ENCODE peak calls at places on chromosomes 12 and 14, in seven cellular contexts. One of them, this sample, is unnamed.

GRCh38 chr12:71948390-71948789 is 9.7 kb downstream of the TPH2 start:
- DNase-seq in GM20000: no peak
- DNase-seq in astrocyte of the cerebellum: no peak
- DNase-seq in thoracic aorta: no peak
- DNase-seq in bronchial epithelial cell: no peak
- DNase-seq in transverse colon: no peak
- DNase-seq in GM12865: no peak
- DNase-seq in this sample: no peak

GRCh38 chr12:67430708-67431335 is 161.7 kb downstream of the CAND1 start:
- DNase-seq in thoracic aorta: no peak
- DNase-seq in astrocyte of the cerebellum: no peak
- DNase-seq in transverse colon: no peak
- DNase-seq in GM12865: no peak
- DNase-seq in GM20000: no peak
- DNase-seq in bronchial epithelial cell: no peak
- DNase-seq in this sample: no peak

GRCh38 chr12:19129486-19130223 is at the start of gene PLEKHA5:
- DNase-seq in astrocyte of the cerebellum: no peak
- DNase-seq in transverse colon: peak
- DNase-seq in bronchial epithelial cell: no peak
- DNase-seq in GM12865: peak
- DNase-seq in thoracic aorta: peak
- DNase-seq in GM20000: peak
- DNase-seq in this sample: peak

GRCh38 chr12:122872815-122873361 is 23.0 kb downstream of the VPS37B start:
- DNase-seq in GM20000: no peak
- DNase-seq in bronchial epithelial cell: no peak
- DNase-seq in thoracic aorta: no peak
- DNase-seq in transverse colon: no peak
- DNase-seq in astrocyte of the cerebellum: no peak
- DNase-seq in GM12865: no peak
- DNase-seq in this sample: no peak

GRCh38 chr14:57869530-57870088 is 3.7 kb upstream of the SLC35F4 start:
- DNase-seq in transverse colon: no peak
- DNase-seq in GM20000: no peak
- DNase-seq in astrocyte of the cerebellum: no peak
- DNase-seq in thoracic aorta: no peak
- DNase-seq in bronchial epithelial cell: no peak
- DNase-seq in GM12865: no peak
- DNase-seq in this sample: no peak

GRCh38 chr12:121711925-121712461 is 559 bp upstream of the TMEM120B start:
- DNase-seq in transverse colon: peak
- DNase-seq in GM12865: peak
- DNase-seq in astrocyte of the cerebellum: no peak
- DNase-seq in thoracic aorta: no peak
- DNase-seq in bronchial epithelial cell: peak
- DNase-seq in GM20000: peak
- DNase-seq in this sample: no peak

GRCh38 chr12:47219243-47219642 is 139.5 kb upstream of the AMIGO2 start:
- DNase-seq in GM20000: no peak
- DNase-seq in transverse colon: no peak
- DNase-seq in thoracic aorta: no peak
- DNase-seq in astrocyte of the cerebellum: no peak
- DNase-seq in bronchial epithelial cell: peak
- DNase-seq in GM12865: no peak
- DNase-seq in this sample: peak

GRCh38 chr14:79730911-79731310 is 480.4 kb downstream of the DIO2 start:
- DNase-seq in astrocyte of the cerebellum: peak
- DNase-seq in bronchial epithelial cell: no peak
- DNase-seq in thoracic aorta: no peak
- DNase-seq in transverse colon: no peak
- DNase-seq in GM20000: no peak
- DNase-seq in GM12865: peak
- DNase-seq in this sample: no peak

GRCh38 chr12:76375939-76376338 is 27.7 kb upstream of the BBS10 start:
- DNase-seq in transverse colon: no peak
- DNase-seq in GM12865: no peak
- DNase-seq in thoracic aorta: no peak
- DNase-seq in astrocyte of the cerebellum: no peak
- DNase-seq in bronchial epithelial cell: no peak
- DNase-seq in GM20000: no peak
- DNase-seq in this sample: no peak

GRCh38 chr12:105331805-105332251 is 1.3 kb downstream of the C12orf75 start:
- DNase-seq in astrocyte of the cerebellum: no peak
- DNase-seq in GM20000: peak
- DNase-seq in bronchial epithelial cell: no peak
- DNase-seq in GM12865: peak
- DNase-seq in transverse colon: peak
- DNase-seq in thoracic aorta: no peak
- DNase-seq in this sample: peak

GRCh38 chr12:94429633-94430032 is 30.0 kb downstream of the CEP83 start:
- DNase-seq in bronchial epithelial cell: no peak
- DNase-seq in GM20000: no peak
- DNase-seq in GM12865: peak
- DNase-seq in astrocyte of the cerebellum: no peak
- DNase-seq in thoracic aorta: no peak
- DNase-seq in transverse colon: no peak
- DNase-seq in this sample: no peak

GRCh38 chr12:14257734-14258467 is 107.6 kb upstream of the ATF7IP start:
- DNase-seq in GM12865: peak
- DNase-seq in GM20000: peak
- DNase-seq in transverse colon: peak
- DNase-seq in bronchial epithelial cell: peak
- DNase-seq in thoracic aorta: no peak
- DNase-seq in astrocyte of the cerebellum: peak
- DNase-seq in this sample: peak
- TF ChIP-seq CTCF in GM12865: no peak
- TF ChIP-seq CTCF in GM20000: no peak
- TF ChIP-seq CTCF in transverse colon: no peak
- TF ChIP-seq CTCF in bronchial epithelial cell: no peak
- TF ChIP-seq CTCF in thoracic aorta: no peak
- TF ChIP-seq CTCF in astrocyte of the cerebellum: no peak
- TF ChIP-seq CTCF in this sample: no peak

GRCh38 chr12:25590021-25590721 is 37.1 kb upstream of the LMNTD1 start:
- DNase-seq in thoracic aorta: no peak
- DNase-seq in GM20000: peak
- DNase-seq in bronchial epithelial cell: no peak
- DNase-seq in astrocyte of the cerebellum: no peak
- DNase-seq in GM12865: no peak
- DNase-seq in transverse colon: no peak
- DNase-seq in this sample: no peak

GRCh38 chr12:25594376-25594775 is 41.3 kb upstream of the LMNTD1 start:
- DNase-seq in astrocyte of the cerebellum: no peak
- DNase-seq in bronchial epithelial cell: no peak
- DNase-seq in GM20000: no peak
- DNase-seq in thoracic aorta: no peak
- DNase-seq in GM12865: no peak
- DNase-seq in transverse colon: no peak
- DNase-seq in this sample: no peak

GRCh38 chr12:25587346-25587745 is 34.3 kb upstream of the LMNTD1 start:
- DNase-seq in bronchial epithelial cell: no peak
- DNase-seq in GM12865: no peak
- DNase-seq in transverse colon: no peak
- DNase-seq in thoracic aorta: no peak
- DNase-seq in GM20000: no peak
- DNase-seq in astrocyte of the cerebellum: no peak
- DNase-seq in this sample: no peak

GRCh38 chr12:25592725-25593495 is 39.8 kb upstream of the LMNTD1 start:
- DNase-seq in thoracic aorta: no peak
- DNase-seq in bronchial epithelial cell: no peak
- DNase-seq in transverse colon: no peak
- DNase-seq in GM12865: no peak
- DNase-seq in GM20000: no peak
- DNase-seq in astrocyte of the cerebellum: no peak
- DNase-seq in this sample: no peak

GRCh38 chr12:25591132-25591531 is 38.0 kb upstream of the LMNTD1 start:
- DNase-seq in bronchial epithelial cell: no peak
- DNase-seq in GM20000: no peak
- DNase-seq in thoracic aorta: no peak
- DNase-seq in transverse colon: no peak
- DNase-seq in GM12865: no peak
- DNase-seq in astrocyte of the cerebellum: no peak
- DNase-seq in this sample: no peak
- TF ChIP-seq CTCF in bronchial epithelial cell: peak
- TF ChIP-seq CTCF in GM20000: no peak
- TF ChIP-seq CTCF in thoracic aorta: no peak
- TF ChIP-seq CTCF in transverse colon: no peak
- TF ChIP-seq CTCF in GM12865: no peak
- TF ChIP-seq CTCF in astrocyte of the cerebellum: peak
- TF ChIP-seq CTCF in this sample: no peak

GRCh38 chr12:28998662-28999120 is 150.4 kb upstream of the FAR2 start:
- DNase-seq in GM20000: peak
- DNase-seq in thoracic aorta: no peak
- DNase-seq in GM12865: peak
- DNase-seq in bronchial epithelial cell: peak
- DNase-seq in transverse colon: no peak
- DNase-seq in astrocyte of the cerebellum: peak
- DNase-seq in this sample: peak
- TF ChIP-seq CTCF in GM20000: peak
- TF ChIP-seq CTCF in thoracic aorta: no peak
- TF ChIP-seq CTCF in GM12865: peak
- TF ChIP-seq CTCF in bronchial epithelial cell: peak
- TF ChIP-seq CTCF in transverse colon: peak
- TF ChIP-seq CTCF in astrocyte of the cerebellum: peak
- TF ChIP-seq CTCF in this sample: peak

GRCh38 chr12:53252349-53252916 is 15.7 kb upstream of the ESPL1 start:
- DNase-seq in astrocyte of the cerebellum: no peak
- DNase-seq in GM12865: no peak
- DNase-seq in GM20000: no peak
- DNase-seq in transverse colon: peak
- DNase-seq in thoracic aorta: no peak
- DNase-seq in bronchial epithelial cell: peak
- DNase-seq in this sample: no peak
- TF ChIP-seq CTCF in astrocyte of the cerebellum: no peak
- TF ChIP-seq CTCF in GM12865: no peak
- TF ChIP-seq CTCF in GM20000: no peak
- TF ChIP-seq CTCF in transverse colon: peak
- TF ChIP-seq CTCF in thoracic aorta: no peak
- TF ChIP-seq CTCF in bronchial epithelial cell: no peak
- TF ChIP-seq CTCF in this sample: no peak

This sample was measured in MCF 10A.